ENCODE peak calls at places on chromosome 12, in seven cellular contexts. M is colonic mucosa, W is PC-9, I is ovary, S is upper lobe of left lung, V is stomach, A is astrocyte of the cerebellum. L is an unnamed sample.

GRCh38 chr12:104930388-104931326 is 27.4 kb downstream of the SLC41A2 start:
- DNase-seq in M (no peak), W (no peak), I (no peak), S (no peak), V (no peak), A (no peak), L (no peak)

GRCh38 chr12:11951209-11951608 is 119.5 kb upstream of the BCL2L14 start:
- DNase-seq in M (no peak), W (no peak), I (no peak), S (no peak), V (no peak), A (no peak), L (no peak)

GRCh38 chr12:88553941-88554658 is 26.2 kb downstream of the KITLG start:
- DNase-seq in M (no peak), W (peak), I (no peak), S (peak), V (no peak), A (peak), L (peak)

GRCh38 chr12:12590961-12591360 is 20.7 kb upstream of the CREBL2 start:
- DNase-seq in M (no peak), W (no peak), I (no peak), S (no peak), V (no peak), A (no peak), L (no peak)

GRCh38 chr12:105469701-105470100 is 139.2 kb downstream of the C12orf75 start:
- DNase-seq in M (no peak), W (no peak), I (no peak), S (no peak), V (no peak), A (no peak), L (no peak)

GRCh38 chr12:122140467-122141257 is 33.4 kb downstream of the IL31 start:
- DNase-seq in M (no peak), W (no peak), I (no peak), S (no peak), V (no peak), A (no peak), L (no peak)

GRCh38 chr12:127145929-127146789 is 1120.8 kb upstream of the TMEM132C start:
- DNase-seq in M (peak), W (no peak), I (peak), S (peak), V (peak), A (no peak), L (peak)

GRCh38 chr12:75781532-75782046 is 250.0 kb downstream of the PHLDA1 start:
- DNase-seq in M (no peak), W (peak), I (no peak), S (no peak), V (no peak), A (no peak), L (no peak)

GRCh38 chr12:85004199-85004598 is 31.9 kb downstream of the TSPAN19 start:
- DNase-seq in M (no peak), W (no peak), I (no peak), S (no peak), V (no peak), A (no peak), L (no peak)

GRCh38 chr12:16094437-16094836 is 183.0 kb downstream of the SLC15A5 start:
- DNase-seq in M (no peak), W (no peak), I (no peak), S (no peak), V (no peak), A (no peak), L (no peak)

GRCh38 chr12:105031061-105031807 is 45.1 kb downstream of the NOPCHAP1 start:
- DNase-seq in M (no peak), W (no peak), I (no peak), S (no peak), V (no peak), A (no peak), L (no peak)

GRCh38 chr12:53500119-53500775 is 836 bp upstream of the TARBP2 start:
- DNase-seq in M (peak), W (no peak), I (peak), S (peak), V (peak), A (no peak), L (no peak)

GRCh38 chr12:20142956-20143355 is 225.4 kb upstream of the PDE3A start:
- DNase-seq in M (no peak), W (no peak), I (no peak), S (no peak), V (no peak), A (no peak), L (no peak)
- TF ChIP-seq CTCF in M (no peak), W (no peak), I (no peak), S (no peak), V (no peak), A (peak), L (no peak)

GRCh38 chr12:27382126-27382795 is 49.6 kb downstream of the BMAL2 start:
- DNase-seq in M (no peak), W (no peak), I (no peak), S (no peak), V (no peak), A (no peak), L (no peak)

GRCh38 chr12:27385756-27386155 is 53.1 kb downstream of the BMAL2 start:
- DNase-seq in M (no peak), W (no peak), I (no peak), S (no peak), V (no peak), A (no peak), L (no peak)

GRCh38 chr12:27382924-27383323 is 50.3 kb downstream of the BMAL2 start:
- DNase-seq in M (no peak), W (no peak), I (no peak), S (no peak), V (no peak), A (no peak), L (no peak)

GRCh38 chr12:27384261-27384590 is 51.6 kb downstream of the BMAL2 start:
- DNase-seq in M (no peak), W (no peak), I (no peak), S (no peak), V (no peak), A (no peak), L (no peak)

GRCh38 chr12:27383429-27384260 is 51.0 kb downstream of the BMAL2 start:
- DNase-seq in M (peak), W (peak), I (peak), S (peak), V (peak), A (peak), L (peak)
- TF ChIP-seq CTCF in M (peak), W (peak), I (peak), S (peak), V (peak), A (peak), L (peak)

DNA sequence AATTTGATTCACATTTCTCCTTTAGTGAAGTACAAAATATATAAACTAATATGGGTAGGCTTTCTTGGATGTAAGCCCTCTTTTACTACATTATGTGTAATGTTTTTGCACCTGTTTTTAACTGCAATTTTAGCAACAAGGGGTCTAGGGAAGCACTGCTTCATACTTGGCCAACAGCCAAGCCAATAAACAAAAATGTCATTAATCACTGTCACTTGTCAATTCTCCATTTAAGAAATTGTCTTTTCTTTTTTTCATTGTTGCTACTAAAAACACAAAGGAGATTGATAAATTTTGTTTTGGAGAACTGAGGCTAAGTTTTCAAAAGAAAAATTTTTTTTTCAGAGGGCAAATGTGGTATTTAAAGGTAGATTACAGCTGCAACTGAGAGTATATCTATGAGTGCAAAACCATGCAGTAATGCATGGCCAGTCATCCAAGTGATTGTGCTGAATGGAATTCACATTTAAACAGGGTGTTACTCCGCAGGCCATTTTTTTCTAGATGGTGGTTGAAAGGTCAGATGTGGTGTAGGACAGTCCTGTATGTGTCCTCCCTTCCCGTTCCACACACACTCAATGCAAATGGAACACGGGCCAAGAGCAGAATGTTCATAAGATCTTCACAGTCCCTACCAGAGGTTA is 503.0 kb upstream of the LMO3 start:
- DNase-seq in M (no peak), W (peak), I (no peak), S (no peak), V (no peak), A (peak), L (no peak)
- TF ChIP-seq CTCF in M (no peak), W (no peak), I (no peak), S (no peak), V (no peak), A (no peak), L (no peak)

DNA sequence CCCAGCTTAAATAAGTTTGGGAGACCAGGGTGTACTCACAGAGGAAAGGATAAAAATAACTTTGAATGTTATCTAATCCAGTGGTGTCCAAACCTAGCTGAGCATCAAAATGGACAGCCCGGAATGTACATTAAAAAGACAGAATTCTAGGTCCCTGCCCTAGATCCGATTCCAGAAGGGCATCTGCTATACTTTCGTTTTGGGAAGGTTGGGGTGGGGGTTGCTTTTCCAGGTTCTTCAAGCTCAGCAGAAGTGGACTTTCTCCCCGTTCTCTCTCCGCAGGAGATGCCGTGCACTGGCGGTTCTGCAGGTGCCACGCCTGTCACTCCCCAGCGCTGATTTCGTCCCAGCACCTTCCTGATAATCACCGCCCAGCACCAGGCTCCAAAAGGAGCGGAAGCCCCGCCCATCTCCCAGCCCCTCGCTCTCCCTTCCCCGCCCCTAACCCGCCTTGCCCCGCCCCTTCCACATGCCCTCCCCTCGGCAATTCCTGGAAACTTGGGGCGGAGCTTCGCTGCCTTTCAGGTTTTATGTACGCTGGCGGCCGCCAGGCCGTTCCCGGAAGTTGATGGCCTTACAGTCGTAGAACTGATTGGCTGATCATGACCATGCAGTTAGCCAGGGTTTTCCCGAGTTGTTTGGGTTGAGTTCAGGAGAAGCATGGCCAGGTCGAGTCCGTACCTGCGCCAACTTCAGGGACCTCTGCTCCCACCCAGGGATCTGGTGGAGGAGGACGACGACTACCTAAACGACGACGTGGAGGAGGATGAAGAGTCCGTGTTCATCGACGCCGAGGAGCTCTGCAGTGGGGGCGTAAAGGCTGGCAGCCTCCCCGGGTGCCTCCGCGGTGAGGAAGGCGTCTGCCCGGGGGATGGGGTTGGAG is at the start of gene HELB:
- DNase-seq in M (peak), W (peak), I (peak), S (peak), V (peak), A (peak), L (peak)
- TF ChIP-seq CTCF in M (no peak), W (no peak), I (no peak), S (peak), V (no peak), A (no peak), L (no peak)

GRCh38 chr12:70052931-70053497 is 190.2 kb upstream of the CNOT2 start:
- DNase-seq in M (peak), W (peak), I (no peak), S (peak), V (peak), A (no peak), L (peak)

GRCh38 chr12:70052476-70052875 is 190.8 kb upstream of the CNOT2 start:
- DNase-seq in M (no peak), W (no peak), I (no peak), S (no peak), V (no peak), A (no peak), L (no peak)

GRCh38 chr12:70045514-70045913 is 197.7 kb upstream of the CNOT2 start:
- DNase-seq in M (peak), W (no peak), I (no peak), S (no peak), V (no peak), A (no peak), L (no peak)

GRCh38 chr12:70048521-70049245 is 194.6 kb upstream of the CNOT2 start:
- DNase-seq in M (peak), W (no peak), I (no peak), S (no peak), V (no peak), A (no peak), L (no peak)

GRCh38 chr12:70049596-70050360 is 193.5 kb upstream of the CNOT2 start:
- DNase-seq in M (peak), W (peak), I (no peak), S (no peak), V (no peak), A (no peak), L (no peak)
- TF ChIP-seq CTCF in M (no peak), W (no peak), I (no peak), S (no peak), V (no peak), A (no peak), L (no peak)

GRCh38 chr12:110995016-110995415 is 74.6 kb upstream of the MYL2 start:
- DNase-seq in M (no peak), W (no peak), I (no peak), S (no peak), V (no peak), A (no peak), L (no peak)
- TF ChIP-seq CTCF in M (no peak), W (no peak), I (no peak), S (no peak), V (no peak), A (no peak), L (no peak)

GRCh38 chr12:227923-228845 is 14.2 kb upstream of the SLC6A12 start:
- DNase-seq in M (no peak), W (no peak), I (no peak), S (no peak), V (no peak), A (no peak), L (no peak)
- TF ChIP-seq CTCF in M (no peak), W (no peak), I (no peak), S (no peak), V (no peak), A (no peak), L (no peak)

DNA sequence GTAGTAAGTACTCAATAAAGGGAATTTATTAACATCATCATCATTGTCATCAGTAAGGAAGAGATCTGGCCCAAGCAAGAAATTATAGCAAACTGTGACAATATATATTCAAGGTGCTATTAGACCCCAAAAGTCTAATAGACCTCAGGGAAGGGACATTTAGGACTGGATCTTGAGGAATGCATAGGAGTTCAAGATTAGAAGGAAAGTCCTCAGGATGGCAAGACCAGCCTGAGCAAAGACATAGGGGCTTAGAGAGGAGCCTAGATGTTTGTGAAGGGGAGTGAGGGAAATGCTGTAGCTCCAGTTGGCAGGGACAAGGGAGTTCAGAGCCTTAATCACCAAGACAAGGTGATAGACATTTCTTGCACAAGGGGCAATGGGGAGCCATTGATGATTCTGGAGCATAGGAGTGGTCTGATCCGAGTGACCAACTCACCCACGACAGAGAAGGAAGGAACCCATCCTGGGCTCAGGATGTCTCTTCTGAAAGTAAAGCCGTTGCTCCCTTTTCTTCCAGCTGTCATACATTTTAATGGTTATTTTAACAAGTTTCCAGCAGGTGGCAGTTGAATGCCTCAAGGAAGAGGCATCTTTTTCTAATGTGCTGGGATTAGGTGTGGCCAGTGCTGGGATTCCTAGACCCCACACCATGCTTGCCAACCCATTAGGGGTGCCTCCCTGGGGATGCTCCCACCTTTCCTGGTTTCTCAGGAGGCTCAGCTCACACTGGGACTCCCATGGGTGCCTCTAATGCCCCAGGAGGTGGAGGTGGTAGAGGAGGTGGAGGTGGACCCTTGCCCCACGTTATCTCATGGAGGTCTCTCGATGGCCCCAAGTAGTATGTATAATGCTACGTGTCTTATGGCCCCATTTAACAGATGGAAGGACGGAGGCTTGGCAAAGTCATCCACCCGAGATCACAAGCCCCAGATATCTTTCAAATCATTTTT is 37.8 kb downstream of the PHETA1 start:
- DNase-seq in M (no peak), W (no peak), I (no peak), S (no peak), V (no peak), A (peak), L (peak)
- TF ChIP-seq CTCF in M (no peak), W (peak), I (no peak), S (no peak), V (no peak), A (peak), L (peak)

DNA sequence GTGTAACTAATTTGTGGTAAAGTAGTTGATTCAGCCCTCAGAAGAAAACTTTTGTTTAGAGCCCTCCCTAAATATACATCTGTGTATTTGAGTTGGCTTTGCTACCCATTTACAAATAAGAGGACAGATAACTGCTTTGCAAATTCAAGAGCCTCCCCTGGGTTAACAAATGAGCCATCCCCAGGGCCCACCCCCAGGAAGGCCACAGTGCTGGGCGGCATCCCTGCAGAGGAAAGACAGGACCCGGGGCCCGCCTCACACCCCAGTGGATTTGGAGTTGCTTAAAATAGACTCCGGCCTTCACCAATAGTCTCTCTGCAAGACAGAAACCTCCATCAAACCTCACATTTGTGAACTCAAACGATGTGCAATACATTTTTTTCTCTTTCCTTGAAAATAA is 2.7 kb downstream of the FZD10 start:
- DNase-seq in M (no peak), W (no peak), I (no peak), S (no peak), V (peak), A (no peak), L (no peak)
- TF ChIP-seq CTCF in M (no peak), W (no peak), I (no peak), S (no peak), V (no peak), A (no peak), L (no peak)

GRCh38 chr12:8035440-8036010 is 3.0 kb downstream of the FOXJ2 start:
- DNase-seq in M (no peak), W (no peak), I (no peak), S (no peak), V (no peak), A (no peak), L (no peak)

GRCh38 chr12:8034802-8035201 is 2.3 kb downstream of the FOXJ2 start:
- DNase-seq in M (no peak), W (no peak), I (no peak), S (no peak), V (no peak), A (no peak), L (no peak)

GRCh38 chr12:8032242-8033152 is at the start of gene FOXJ2:
- DNase-seq in M (peak), W (peak), I (peak), S (peak), V (peak), A (no peak), L (no peak)

GRCh38 chr12:8031872-8032241 is 659 bp upstream of the FOXJ2 start:
- DNase-seq in M (no peak), W (no peak), I (no peak), S (no peak), V (no peak), A (no peak), L (no peak)

GRCh38 chr12:8033153-8034044 is 883 bp downstream of the FOXJ2 start:
- DNase-seq in M (peak), W (peak), I (peak), S (peak), V (no peak), A (no peak), L (no peak)
- TF ChIP-seq CTCF in M (no peak), W (no peak), I (no peak), S (no peak), V (no peak), A (no peak), L (no peak)

L was measured in HFF-Myc.